ENCODE peak calls at places on chromosomes 6 and 20, in four cellular contexts. G is pancreas, Z is upper lobe of right lung, X is lower lobe of right lung. J is an unnamed sample. For H3K27me3 and H3K4me1, the result is how much of the 10 kb centered on the place peaks cover.

GRCh38 chr20:34583524-34583923 is 25.0 kb downstream of the MAP1LC3A start:
- DNase-seq in G (no peak), Z (no peak), X (no peak), J (no peak)

GRCh38 chr6:28794175-28795002 is 129.4 kb downstream of the TRIM27 start:
- DNase-seq in G (no peak), Z (no peak), X (no peak), J (no peak)

GRCh38 chr6:18121580-18122127 is 823 bp downstream of the NHLRC1 start:
- DNase-seq in G (no peak), Z (no peak), X (peak), J (no peak)

GRCh38 chr20:25100914-25101313 is 19.0 kb upstream of the VSX1 start:
- DNase-seq in G (no peak), Z (no peak), X (no peak), J (no peak)

GRCh38 chr6:138601128-138601527 is 101.8 kb upstream of the NHSL1 start:
- DNase-seq in G (no peak), Z (no peak), X (no peak), J (no peak)

GRCh38 chr6:47454713-47455396 is 22.7 kb upstream of the CD2AP start:
- DNase-seq in G (no peak), Z (no peak), X (no peak), J (no peak)

GRCh38 chr20:4171538-4172116 is 156.3 kb upstream of the RNF24 start:
- DNase-seq in G (no peak), Z (no peak), X (no peak), J (no peak)

GRCh38 chr6:38262609-38263008 is 377.1 kb downstream of the BTBD9 start:
- DNase-seq in G (no peak), Z (no peak), X (no peak), J (no peak)

GRCh38 chr20:45946149-45946970 is 11.9 kb downstream of the PCIF1 start:
- DNase-seq in G (no peak), Z (peak), X (peak), J (peak)

GRCh38 chr6:130680118-130680517 is 147.1 kb upstream of the SMLR1 start:
- DNase-seq in G (no peak), Z (no peak), X (no peak), J (no peak)

GRCh38 chr20:6157345-6157744 is 34.5 kb upstream of the FERMT1 start:
- DNase-seq in G (no peak), Z (no peak), X (no peak), J (no peak)

GRCh38 chr6:143283887-143284640 is 166.4 kb downstream of the ADAT2 start:
- DNase-seq in G (no peak), Z (no peak), X (no peak), J (no peak)

GRCh38 chr6:120378582-120379220 is 955.6 kb downstream of the TBC1D32 start:
- DNase-seq in G (no peak), Z (no peak), X (no peak), J (no peak)

GRCh38 chr6:47098570-47098993 is 56.5 kb upstream of the ADGRF1 start:
- DNase-seq in G (no peak), Z (no peak), X (no peak), J (no peak)

GRCh38 chr6:54655162-54655561 is 191.4 kb upstream of the FAM83B start:
- DNase-seq in G (no peak), Z (no peak), X (no peak), J (no peak)

GRCh38 chr6:8760951-8761350 is 325.6 kb upstream of the SLC35B3 start:
- DNase-seq in G (no peak), Z (no peak), X (no peak), J (no peak)

GRCh38 chr20:57990396-57990987 is 238.0 kb downstream of the ANKRD60 start:
- DNase-seq in G (no peak), Z (no peak), X (no peak), J (no peak)

GRCh38 chr6:34553750-34554149 is 2.4 kb downstream of the SPDEF start:
- DNase-seq in G (no peak), Z (no peak), X (no peak), J (no peak)

GRCh38 chr6:152954443-152954842 is 28.4 kb downstream of the FBXO5 start:
- DNase-seq in G (no peak), Z (no peak), X (no peak), J (no peak)

GRCh38 chr6:30075094-30075986 is at the start of gene RNF39:
- DNase-seq in G (peak), Z (no peak), X (peak), J (no peak)

GRCh38 chr6:3427740-3428085 is 29.1 kb downstream of the SLC22A23 start:
- DNase-seq in G (peak), Z (no peak), X (no peak), J (no peak)

GRCh38 chr6:131084982-131085381 is 21.9 kb upstream of the EPB41L2 start:
- DNase-seq in G (no peak), Z (no peak), X (no peak), J (no peak)

GRCh38 chr6:115838763-115839401 is 221.8 kb downstream of the FRK start:
- DNase-seq in G (no peak), Z (no peak), X (no peak), J (no peak)

GRCh38 chr6:19399406-19399805 is 437.8 kb upstream of the ID4 start:
- DNase-seq in G (no peak), Z (no peak), X (no peak), J (no peak)

GRCh38 chr6:113414511-113414910 is 442.6 kb upstream of the MARCKS start:
- DNase-seq in G (peak), Z (no peak), X (no peak), J (no peak)

GRCh38 chr20:7843613-7844012 is 96.6 kb downstream of the HAO1 start:
- DNase-seq in G (no peak), Z (no peak), X (no peak), J (no peak)

GRCh38 chr6:108518714-108519576 is 41.8 kb upstream of the FOXO3 start:
- DNase-seq in G (no peak), Z (no peak), X (no peak), J (no peak)

GRCh38 chr6:159874475-159874874 is 16.3 kb upstream of the MAS1 start:
- DNase-seq in G (no peak), Z (no peak), X (no peak), J (no peak)

GRCh38 chr20:49669601-49670189 is 44.0 kb downstream of the B4GALT5 start:
- DNase-seq in G (no peak), Z (no peak), X (no peak), J (no peak)

GRCh38 chr6:168368063-168368835 is 48.7 kb upstream of the DACT2 start:
- DNase-seq in G (no peak), Z (no peak), X (no peak), J (no peak)

GRCh38 chr6:159212881-159213280 is 43.7 kb downstream of the FNDC1 start:
- DNase-seq in G (no peak), Z (no peak), X (no peak), J (no peak)

GRCh38 chr6:16521528-16521927 is 239.7 kb downstream of the ATXN1 start:
- DNase-seq in G (no peak), Z (no peak), X (no peak), J (no peak)

GRCh38 chr20:12358006-12358654 is 440.4 kb downstream of the BTBD3 start:
- DNase-seq in G (no peak), Z (no peak), X (no peak), J (no peak)

GRCh38 chr20:13819885-13820645 is 35.2 kb downstream of the NDUFAF5 start:
- DNase-seq in G (no peak), Z (no peak), X (no peak), J (no peak)

GRCh38 chr6:136012198-136012884 is 160.8 kb downstream of the PDE7B start:
- DNase-seq in G (no peak), Z (no peak), X (no peak), J (no peak)

GRCh38 chr20:42598586-42598985 is 591.1 kb downstream of the PTPRT start:
- DNase-seq in G (no peak), Z (no peak), X (no peak), J (no peak)

GRCh38 chr6:36386495-36387439 is 702 bp downstream of the ETV7 start:
- DNase-seq in G (peak), Z (peak), X (peak), J (no peak)

GRCh38 chr20:18587665-18588553 is at the start of gene DTD1:
- DNase-seq in G (peak), Z (peak), X (peak), J (peak)
- H3K27me3 ChIP-seq in G (under half), Z (under half), X (under half), J (under half)

GRCh38 chr6:24994812-24995211 is 59.1 kb upstream of the RIPOR2 start:
- DNase-seq in G (no peak), Z (no peak), X (no peak), J (no peak)
- TF ChIP-seq CTCF in G (no peak), Z (no peak), X (no peak), J (no peak)

GRCh38 chr20:41047279-41047974 is 18.8 kb downstream of the TOP1 start:
- DNase-seq in G (no peak), Z (no peak), X (no peak), J (no peak)
- H3K4me1 ChIP-seq in G (under half), Z (half or more), X (half or more), J (half or more)

GRCh38 chr6:150145427-150145826 is 2.6 kb downstream of the PPP1R14C start:
- DNase-seq in G (no peak), Z (no peak), X (no peak), J (no peak)
- H3K27me3 ChIP-seq in G (under half), Z (half or more), X (under half), J (under half)

DNA sequence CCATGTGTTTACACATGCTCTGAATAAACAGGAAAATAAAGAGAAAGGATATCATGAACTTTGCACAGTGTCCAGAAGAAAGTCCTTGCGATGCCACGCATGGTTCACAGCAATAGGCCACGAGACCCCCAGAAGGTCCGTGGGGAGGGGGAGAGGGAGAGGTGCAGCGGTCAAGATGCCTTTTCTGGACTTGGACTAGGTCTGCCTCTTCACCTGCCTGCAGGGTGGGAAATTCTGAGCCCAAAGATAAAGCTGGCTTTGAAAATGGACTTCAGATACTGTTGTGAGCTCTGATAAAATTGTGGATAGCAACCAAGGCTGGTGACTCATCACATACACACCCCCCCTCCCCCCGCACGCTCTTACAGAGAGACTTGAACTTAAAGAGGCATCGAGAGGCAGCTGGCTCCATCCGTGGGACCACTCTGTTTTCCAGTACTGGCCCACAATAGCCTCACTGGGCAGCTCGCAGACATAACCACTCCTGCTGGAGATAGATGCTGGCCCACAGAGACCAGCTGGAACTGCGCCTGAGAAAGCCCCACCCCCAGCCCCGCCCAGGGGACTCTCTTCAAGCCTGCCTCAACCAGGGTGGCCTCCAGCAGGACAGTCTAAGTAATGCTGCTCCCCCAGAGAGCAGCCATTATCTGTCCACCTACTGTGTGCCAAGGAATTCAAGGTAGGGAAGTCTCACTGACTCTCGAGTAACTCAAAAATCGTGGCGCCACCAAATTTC is 21.2 kb upstream of the NFATC2 start:
- DNase-seq in G (peak), Z (no peak), X (peak), J (no peak)
- TF ChIP-seq CTCF in G (no peak), Z (no peak), X (no peak), J (no peak)

J was measured in CD8-positive, alpha-beta T cell.